ENCODE peak calls at places on chromosome 15, in six cellular contexts. One of them, this sample, is unnamed.

GRCh38 chr15:66740802-66741201 is 38.8 kb downstream of the SMAD6 start:
- DNase-seq in ovary: peak; percentile 85
- DNase-seq in heart left ventricle: no peak
- DNase-seq in A549: no peak
- DNase-seq in GM12891: no peak
- DNase-seq in stomach: no peak
- DNase-seq in this sample: no peak

GRCh38 chr15:93253656-93254055 is 164.6 kb upstream of the RGMA start:
- DNase-seq in GM12891: no peak
- DNase-seq in A549: no peak
- DNase-seq in ovary: no peak
- DNase-seq in stomach: no peak
- DNase-seq in heart left ventricle: peak; percentile 72
- DNase-seq in this sample: no peak

GRCh38 chr15:81133782-81134461 is at the start of gene CFAP161:
- DNase-seq in heart left ventricle: peak; percentile 92
- DNase-seq in GM12891: no peak
- DNase-seq in stomach: peak; percentile 75
- DNase-seq in A549: peak; percentile 40
- DNase-seq in ovary: peak; percentile 83
- DNase-seq in this sample: no peak

GRCh38 chr15:99212401-99212800 is 37.0 kb downstream of the TTC23 start:
- DNase-seq in GM12891: no peak
- DNase-seq in ovary: no peak
- DNase-seq in A549: peak; percentile 14
- DNase-seq in stomach: no peak
- DNase-seq in heart left ventricle: peak; percentile 59
- DNase-seq in this sample: peak; percentile 5

GRCh38 chr15:59376735-59377134 is 4.1 kb upstream of the MYO1E start:
- DNase-seq in stomach: no peak
- DNase-seq in A549: peak; percentile 48
- DNase-seq in heart left ventricle: no peak
- DNase-seq in ovary: no peak
- DNase-seq in GM12891: no peak
- DNase-seq in this sample: no peak

GRCh38 chr15:66952756-66953522 is 112.5 kb upstream of the SMAD3 start:
- DNase-seq in stomach: no peak
- DNase-seq in GM12891: no peak
- DNase-seq in ovary: no peak
- DNase-seq in A549: no peak
- DNase-seq in heart left ventricle: no peak
- DNase-seq in this sample: no peak

GRCh38 chr15:38130739-38131498 is 121.7 kb upstream of the SPRED1 start:
- DNase-seq in A549: no peak
- DNase-seq in heart left ventricle: peak; percentile 76
- DNase-seq in ovary: peak; percentile 92
- DNase-seq in stomach: peak; percentile 49
- DNase-seq in GM12891: no peak
- DNase-seq in this sample: peak; percentile 9

GRCh38 chr15:32119286-32119685 is 89.0 kb downstream of the CHRNA7 start:
- DNase-seq in A549: no peak
- DNase-seq in stomach: no peak
- DNase-seq in heart left ventricle: no peak
- DNase-seq in GM12891: no peak
- DNase-seq in ovary: no peak
- DNase-seq in this sample: no peak

GRCh38 chr15:91298101-91298500 is 198.0 kb downstream of the SV2B start:
- DNase-seq in GM12891: no peak
- DNase-seq in heart left ventricle: no peak
- DNase-seq in ovary: no peak
- DNase-seq in A549: no peak
- DNase-seq in stomach: no peak
- DNase-seq in this sample: no peak

GRCh38 chr15:60563066-60563465 is 84.1 kb upstream of the ICE2 start:
- DNase-seq in A549: no peak
- DNase-seq in stomach: no peak
- DNase-seq in heart left ventricle: no peak
- DNase-seq in ovary: no peak
- DNase-seq in GM12891: no peak
- DNase-seq in this sample: no peak

GRCh38 chr15:64112904-64113303 is 17.1 kb downstream of the SNX1 start:
- DNase-seq in GM12891: no peak
- DNase-seq in ovary: no peak
- DNase-seq in heart left ventricle: no peak
- DNase-seq in A549: no peak
- DNase-seq in stomach: no peak
- DNase-seq in this sample: no peak

GRCh38 chr15:64751464-64751863 is 23.9 kb downstream of the RBPMS2 start:
- DNase-seq in A549: no peak
- DNase-seq in GM12891: no peak
- DNase-seq in heart left ventricle: no peak
- DNase-seq in ovary: no peak
- DNase-seq in stomach: no peak
- DNase-seq in this sample: no peak

GRCh38 chr15:84880822-84881519 is 3.5 kb upstream of the SLC28A1 start:
- DNase-seq in A549: no peak
- DNase-seq in ovary: no peak
- DNase-seq in stomach: no peak
- DNase-seq in heart left ventricle: no peak
- DNase-seq in GM12891: no peak
- DNase-seq in this sample: no peak

GRCh38 chr15:52112203-52112750 is 298 bp downstream of the BCL2L10 start:
- DNase-seq in ovary: no peak
- DNase-seq in GM12891: peak; percentile 63
- DNase-seq in heart left ventricle: peak; percentile 66
- DNase-seq in stomach: peak; percentile 52
- DNase-seq in A549: no peak
- DNase-seq in this sample: no peak

GRCh38 chr15:38696120-38696727 is 131.6 kb upstream of the RASGRP1 start:
- DNase-seq in A549: no peak
- DNase-seq in GM12891: no peak
- DNase-seq in ovary: no peak
- DNase-seq in heart left ventricle: no peak
- DNase-seq in stomach: peak; percentile 31
- DNase-seq in this sample: peak; percentile 28

GRCh38 chr15:23881299-23881698 is 194.2 kb upstream of the NDN start:
- DNase-seq in ovary: no peak
- DNase-seq in heart left ventricle: no peak
- DNase-seq in stomach: no peak
- DNase-seq in A549: no peak
- DNase-seq in GM12891: no peak
- DNase-seq in this sample: no peak

GRCh38 chr15:40902605-40903561 is 8.6 kb downstream of the VPS18 start:
- DNase-seq in A549: no peak
- DNase-seq in GM12891: no peak
- DNase-seq in ovary: no peak
- DNase-seq in heart left ventricle: no peak
- DNase-seq in stomach: no peak
- DNase-seq in this sample: no peak

GRCh38 chr15:101121511-101122090 is 130.2 kb downstream of the CHSY1 start:
- DNase-seq in heart left ventricle: peak; percentile 94
- DNase-seq in A549: no peak
- DNase-seq in stomach: peak; percentile 73
- DNase-seq in GM12891: peak; percentile 64
- DNase-seq in ovary: peak; percentile 75
- DNase-seq in this sample: no peak

GRCh38 chr15:32933241-32933640 is 215.4 kb downstream of the GREM1 start:
- DNase-seq in GM12891: no peak
- DNase-seq in A549: no peak
- DNase-seq in heart left ventricle: no peak
- DNase-seq in stomach: no peak
- DNase-seq in ovary: no peak
- DNase-seq in this sample: no peak

GRCh38 chr15:37709669-37710068 is 224.8 kb upstream of the TMCO5A start:
- DNase-seq in GM12891: no peak
- DNase-seq in A549: no peak
- DNase-seq in ovary: no peak
- DNase-seq in stomach: no peak
- DNase-seq in heart left ventricle: no peak
- DNase-seq in this sample: no peak

GRCh38 chr15:62619105-62619504 is 423.4 kb upstream of the TPM1 start:
- DNase-seq in heart left ventricle: no peak
- DNase-seq in ovary: no peak
- DNase-seq in stomach: no peak
- DNase-seq in GM12891: no peak
- DNase-seq in A549: no peak
- DNase-seq in this sample: no peak

GRCh38 chr15:93201940-93202339 is 112.9 kb upstream of the RGMA start:
- DNase-seq in stomach: no peak
- DNase-seq in GM12891: no peak
- DNase-seq in heart left ventricle: no peak
- DNase-seq in ovary: no peak
- DNase-seq in A549: no peak
- DNase-seq in this sample: no peak

GRCh38 chr15:76401285-76401684 is 64.7 kb downstream of the ISL2 start:
- DNase-seq in ovary: no peak
- DNase-seq in stomach: no peak
- DNase-seq in GM12891: no peak
- DNase-seq in A549: peak; percentile 12
- DNase-seq in heart left ventricle: no peak
- DNase-seq in this sample: no peak

GRCh38 chr15:72836676-72837325 is 53.2 kb upstream of the ADPGK start:
- DNase-seq in ovary: no peak
- DNase-seq in GM12891: no peak
- DNase-seq in A549: no peak
- DNase-seq in heart left ventricle: no peak
- DNase-seq in stomach: no peak
- DNase-seq in this sample: no peak
- TF ChIP-seq POLR2A in ovary: no peak
- TF ChIP-seq POLR2A in GM12891: no peak
- TF ChIP-seq POLR2A in A549: no peak
- TF ChIP-seq POLR2A in heart left ventricle: no peak
- TF ChIP-seq POLR2A in stomach: no peak
- TF ChIP-seq POLR2A in this sample: no peak

GRCh38 chr15:45166792-45167630 is 20.8 kb downstream of the SHF start:
- DNase-seq in stomach: peak; percentile 83
- DNase-seq in GM12891: peak; percentile 95
- DNase-seq in ovary: peak; percentile 89
- DNase-seq in A549: peak; percentile 80
- DNase-seq in heart left ventricle: peak; percentile 92
- DNase-seq in this sample: peak; percentile 92
- TF ChIP-seq POLR2A in stomach: no peak
- TF ChIP-seq POLR2A in GM12891: peak; percentile 50
- TF ChIP-seq POLR2A in ovary: peak; percentile 30
- TF ChIP-seq POLR2A in A549: peak; percentile 26
- TF ChIP-seq POLR2A in heart left ventricle: no peak
- TF ChIP-seq POLR2A in this sample: no peak

GRCh38 chr15:58019503-58020376 is 45.8 kb downstream of the ALDH1A2 start:
- DNase-seq in GM12891: no peak
- DNase-seq in A549: no peak
- DNase-seq in heart left ventricle: no peak
- DNase-seq in ovary: no peak
- DNase-seq in stomach: no peak
- DNase-seq in this sample: no peak
- TF ChIP-seq POLR2A in GM12891: no peak
- TF ChIP-seq POLR2A in A549: no peak
- TF ChIP-seq POLR2A in heart left ventricle: no peak
- TF ChIP-seq POLR2A in ovary: no peak
- TF ChIP-seq POLR2A in stomach: no peak
- TF ChIP-seq POLR2A in this sample: no peak

GRCh38 chr15:78263907-78264303 is 457 bp upstream of the DNAJA4 start:
- DNase-seq in stomach: peak; percentile 35
- DNase-seq in heart left ventricle: no peak
- DNase-seq in ovary: no peak
- DNase-seq in GM12891: no peak
- DNase-seq in A549: no peak
- DNase-seq in this sample: no peak
- TF ChIP-seq POLR2A in stomach: no peak
- TF ChIP-seq POLR2A in heart left ventricle: no peak
- TF ChIP-seq POLR2A in ovary: no peak
- TF ChIP-seq POLR2A in GM12891: no peak
- TF ChIP-seq POLR2A in A549: no peak
- TF ChIP-seq POLR2A in this sample: no peak

DNA sequence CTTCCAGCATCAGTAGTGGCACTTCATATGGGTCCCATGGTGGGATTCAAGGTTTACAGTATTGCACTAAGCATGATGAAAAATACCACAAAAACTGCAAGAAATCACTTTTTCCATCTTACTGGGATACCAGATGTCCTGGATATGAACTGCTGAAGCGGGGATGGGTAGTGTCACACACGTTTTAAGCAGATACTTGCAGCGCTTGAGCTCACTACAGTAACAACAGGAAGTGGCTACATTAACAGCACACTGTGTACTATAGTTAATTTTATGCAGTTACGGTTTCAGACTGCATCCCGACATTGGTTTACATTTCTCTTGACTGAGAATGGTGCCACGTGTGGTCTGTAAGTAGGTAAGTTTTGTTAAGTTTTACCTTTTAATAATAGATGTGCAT is 3.5 kb upstream of the ISG20 start:
- DNase-seq in ovary: no peak
- DNase-seq in stomach: no peak
- DNase-seq in GM12891: no peak
- DNase-seq in heart left ventricle: no peak
- DNase-seq in A549: no peak
- DNase-seq in this sample: no peak
- TF ChIP-seq POLR2A in ovary: no peak
- TF ChIP-seq POLR2A in stomach: no peak
- TF ChIP-seq POLR2A in GM12891: no peak
- TF ChIP-seq POLR2A in heart left ventricle: no peak
- TF ChIP-seq POLR2A in A549: no peak
- TF ChIP-seq POLR2A in this sample: no peak

GRCh38 chr15:48505067-48505466 is 140.4 kb downstream of the FBN1 start:
- DNase-seq in GM12891: no peak
- DNase-seq in heart left ventricle: no peak
- DNase-seq in stomach: no peak
- DNase-seq in ovary: no peak
- DNase-seq in A549: no peak
- DNase-seq in this sample: no peak
- TF ChIP-seq POLR2A in GM12891: no peak
- TF ChIP-seq POLR2A in heart left ventricle: no peak
- TF ChIP-seq POLR2A in stomach: no peak
- TF ChIP-seq POLR2A in ovary: no peak
- TF ChIP-seq POLR2A in A549: no peak
- TF ChIP-seq POLR2A in this sample: no peak

DNA sequence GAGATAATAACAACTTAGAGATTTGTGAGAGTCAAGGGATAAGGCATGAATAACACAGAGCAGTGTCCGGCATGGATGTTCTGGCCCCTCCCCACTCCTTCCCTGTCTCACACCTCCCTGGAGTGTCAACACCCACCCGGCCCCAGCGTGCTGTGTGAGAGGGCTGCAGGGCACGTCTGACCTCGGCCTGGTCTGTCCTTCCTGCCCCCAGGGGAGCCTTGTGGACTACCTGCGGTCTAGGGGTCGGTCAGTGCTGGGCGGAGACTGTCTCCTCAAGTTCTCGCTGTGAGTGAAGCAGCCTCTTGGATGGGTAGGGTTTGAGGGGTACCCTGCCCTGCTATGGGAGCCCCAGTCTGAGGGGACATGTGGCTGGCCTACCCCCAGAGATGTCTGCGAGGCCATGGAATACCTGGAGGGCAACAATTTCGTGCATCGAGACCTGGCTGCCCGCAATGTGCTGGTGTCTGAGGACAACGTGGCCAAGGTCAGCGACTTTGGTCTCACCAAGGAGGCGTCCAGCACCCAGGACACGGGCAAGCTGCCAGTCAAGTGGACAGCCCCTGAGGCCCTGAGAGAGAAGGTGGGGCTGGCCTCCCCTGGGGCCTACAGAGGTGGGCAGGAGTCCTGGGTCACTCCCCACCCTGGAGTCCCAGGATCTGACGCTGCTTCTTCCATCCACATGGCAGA is 11.2 kb upstream of the LMAN1L start:
- DNase-seq in heart left ventricle: no peak
- DNase-seq in ovary: no peak
- DNase-seq in A549: no peak
- DNase-seq in stomach: no peak
- DNase-seq in GM12891: no peak
- DNase-seq in this sample: no peak
- TF ChIP-seq POLR2A in heart left ventricle: no peak
- TF ChIP-seq POLR2A in ovary: no peak
- TF ChIP-seq POLR2A in A549: peak; percentile 7
- TF ChIP-seq POLR2A in stomach: no peak
- TF ChIP-seq POLR2A in GM12891: no peak
- TF ChIP-seq POLR2A in this sample: no peak

This sample was measured in H54.